ENCODE peak calls at places on chromosomes 6 and 20, in five cellular contexts. One of them, this sample, is unnamed.

GRCh38 chr6:71012871-71013456 is 56.1 kb upstream of the B3GAT2 start:
- DNase-seq in lower lobe of right lung: no peak
- DNase-seq in adrenal gland: no peak
- DNase-seq in heart left ventricle: peak; percentile 31
- DNase-seq in transverse colon: no peak
- DNase-seq in this sample: no peak

GRCh38 chr6:135334169-135334568 is 153.1 kb downstream of the MYB start:
- DNase-seq in lower lobe of right lung: no peak
- DNase-seq in adrenal gland: no peak
- DNase-seq in heart left ventricle: no peak
- DNase-seq in transverse colon: no peak
- DNase-seq in this sample: no peak

GRCh38 chr20:40493071-40493470 is 196.0 kb downstream of the MAFB start:
- DNase-seq in lower lobe of right lung: peak; percentile 80
- DNase-seq in adrenal gland: peak; percentile 72
- DNase-seq in heart left ventricle: peak; percentile 27
- DNase-seq in transverse colon: peak; percentile 15
- DNase-seq in this sample: peak; percentile 51

GRCh38 chr6:31713991-31714684 is 1.0 kb upstream of the LY6G6D start:
- DNase-seq in lower lobe of right lung: no peak
- DNase-seq in adrenal gland: no peak
- DNase-seq in heart left ventricle: no peak
- DNase-seq in transverse colon: peak; percentile 34
- DNase-seq in this sample: no peak

GRCh38 chr20:24836900-24837299 is 112.2 kb upstream of the CST7 start:
- DNase-seq in lower lobe of right lung: no peak
- DNase-seq in adrenal gland: no peak
- DNase-seq in heart left ventricle: no peak
- DNase-seq in transverse colon: no peak
- DNase-seq in this sample: no peak

GRCh38 chr6:21164768-21165326 is 428.7 kb upstream of the SOX4 start:
- DNase-seq in lower lobe of right lung: no peak
- DNase-seq in adrenal gland: no peak
- DNase-seq in heart left ventricle: no peak
- DNase-seq in transverse colon: no peak
- DNase-seq in this sample: no peak

GRCh38 chr6:149223934-149224333 is 93.6 kb upstream of the TAB2 start:
- DNase-seq in lower lobe of right lung: no peak
- DNase-seq in adrenal gland: no peak
- DNase-seq in heart left ventricle: no peak
- DNase-seq in transverse colon: no peak
- DNase-seq in this sample: no peak

GRCh38 chr6:31453259-31453658 is 44.7 kb upstream of the MICB start:
- DNase-seq in lower lobe of right lung: no peak
- DNase-seq in adrenal gland: no peak
- DNase-seq in heart left ventricle: no peak
- DNase-seq in transverse colon: no peak
- DNase-seq in this sample: no peak

GRCh38 chr6:5305968-5306626 is 44.8 kb downstream of the FARS2 start:
- DNase-seq in lower lobe of right lung: no peak
- DNase-seq in adrenal gland: no peak
- DNase-seq in heart left ventricle: no peak
- DNase-seq in transverse colon: no peak
- DNase-seq in this sample: no peak

GRCh38 chr6:134035823-134036296 is 16.6 kb downstream of the SLC2A12 start:
- DNase-seq in lower lobe of right lung: no peak
- DNase-seq in adrenal gland: no peak
- DNase-seq in heart left ventricle: no peak
- DNase-seq in transverse colon: peak; percentile 42
- DNase-seq in this sample: peak; percentile 58

GRCh38 chr6:137734005-137734874 is 132.8 kb upstream of the TNFAIP3 start:
- DNase-seq in lower lobe of right lung: no peak
- DNase-seq in adrenal gland: no peak
- DNase-seq in heart left ventricle: no peak
- DNase-seq in transverse colon: no peak
- DNase-seq in this sample: no peak

GRCh38 chr6:473356-473755 is 81.8 kb downstream of the IRF4 start:
- DNase-seq in lower lobe of right lung: no peak
- DNase-seq in adrenal gland: no peak
- DNase-seq in heart left ventricle: no peak
- DNase-seq in transverse colon: no peak
- DNase-seq in this sample: no peak

GRCh38 chr20:9068896-9069663 is at the start of gene PLCB4:
- DNase-seq in lower lobe of right lung: peak; percentile 56
- DNase-seq in adrenal gland: no peak
- DNase-seq in heart left ventricle: peak; percentile 60
- DNase-seq in transverse colon: peak; percentile 60
- DNase-seq in this sample: peak; percentile 18

GRCh38 chr6:82492134-82492533 is 128.5 kb downstream of the TPBG start:
- DNase-seq in lower lobe of right lung: no peak
- DNase-seq in adrenal gland: no peak
- DNase-seq in heart left ventricle: no peak
- DNase-seq in transverse colon: no peak
- DNase-seq in this sample: no peak

GRCh38 chr20:8131598-8132014 is 460 bp upstream of the PLCB1 start:
- DNase-seq in lower lobe of right lung: peak; percentile 45
- DNase-seq in adrenal gland: peak; percentile 53
- DNase-seq in heart left ventricle: no peak
- DNase-seq in transverse colon: no peak
- DNase-seq in this sample: no peak

GRCh38 chr6:139161169-139161568 is 26.3 kb downstream of the HECA start:
- DNase-seq in lower lobe of right lung: no peak
- DNase-seq in adrenal gland: no peak
- DNase-seq in heart left ventricle: no peak
- DNase-seq in transverse colon: no peak
- DNase-seq in this sample: no peak

GRCh38 chr6:37236921-37237320 is 20.7 kb upstream of the TBC1D22B start:
- DNase-seq in lower lobe of right lung: no peak
- DNase-seq in adrenal gland: no peak
- DNase-seq in heart left ventricle: no peak
- DNase-seq in transverse colon: no peak
- DNase-seq in this sample: no peak

GRCh38 chr6:42968126-42968701 is 7.7 kb downstream of the GNMT start:
- DNase-seq in lower lobe of right lung: no peak
- DNase-seq in adrenal gland: no peak
- DNase-seq in heart left ventricle: no peak
- DNase-seq in transverse colon: no peak
- DNase-seq in this sample: peak; percentile 61

GRCh38 chr20:59299961-59300340 is 460 bp upstream of the EDN3 start:
- DNase-seq in lower lobe of right lung: no peak
- DNase-seq in adrenal gland: no peak
- DNase-seq in heart left ventricle: no peak
- DNase-seq in transverse colon: peak; percentile 86
- DNase-seq in this sample: peak; percentile 57

GRCh38 chr6:7201732-7202541 is 94.2 kb downstream of the RREB1 start:
- DNase-seq in lower lobe of right lung: peak; percentile 90
- DNase-seq in adrenal gland: no peak
- DNase-seq in heart left ventricle: peak; percentile 68
- DNase-seq in transverse colon: peak; percentile 65
- DNase-seq in this sample: no peak

GRCh38 chr6:97195117-97195516 is 87.9 kb downstream of the MMS22L start:
- DNase-seq in lower lobe of right lung: no peak
- DNase-seq in adrenal gland: peak; percentile 16
- DNase-seq in heart left ventricle: no peak
- DNase-seq in transverse colon: no peak
- DNase-seq in this sample: no peak

GRCh38 chr20:41245086-41245707 is 72.3 kb downstream of the ZHX3 start:
- DNase-seq in lower lobe of right lung: no peak
- DNase-seq in adrenal gland: no peak
- DNase-seq in heart left ventricle: peak; percentile 34
- DNase-seq in transverse colon: no peak
- DNase-seq in this sample: no peak

GRCh38 chr6:13859871-13860555 is 45.7 kb upstream of the MCUR1 start:
- DNase-seq in lower lobe of right lung: no peak
- DNase-seq in adrenal gland: no peak
- DNase-seq in heart left ventricle: no peak
- DNase-seq in transverse colon: no peak
- DNase-seq in this sample: no peak

GRCh38 chr6:130240232-130240631 is 17.5 kb upstream of the SAMD3 start:
- DNase-seq in lower lobe of right lung: no peak
- DNase-seq in adrenal gland: no peak
- DNase-seq in heart left ventricle: no peak
- DNase-seq in transverse colon: no peak
- DNase-seq in this sample: no peak

GRCh38 chr6:130244728-130245127 is 22.0 kb upstream of the SAMD3 start:
- DNase-seq in lower lobe of right lung: no peak
- DNase-seq in adrenal gland: no peak
- DNase-seq in heart left ventricle: no peak
- DNase-seq in transverse colon: no peak
- DNase-seq in this sample: no peak

GRCh38 chr6:130239755-130240154 is 17.0 kb upstream of the SAMD3 start:
- DNase-seq in lower lobe of right lung: no peak
- DNase-seq in adrenal gland: no peak
- DNase-seq in heart left ventricle: no peak
- DNase-seq in transverse colon: no peak
- DNase-seq in this sample: no peak

DNA sequence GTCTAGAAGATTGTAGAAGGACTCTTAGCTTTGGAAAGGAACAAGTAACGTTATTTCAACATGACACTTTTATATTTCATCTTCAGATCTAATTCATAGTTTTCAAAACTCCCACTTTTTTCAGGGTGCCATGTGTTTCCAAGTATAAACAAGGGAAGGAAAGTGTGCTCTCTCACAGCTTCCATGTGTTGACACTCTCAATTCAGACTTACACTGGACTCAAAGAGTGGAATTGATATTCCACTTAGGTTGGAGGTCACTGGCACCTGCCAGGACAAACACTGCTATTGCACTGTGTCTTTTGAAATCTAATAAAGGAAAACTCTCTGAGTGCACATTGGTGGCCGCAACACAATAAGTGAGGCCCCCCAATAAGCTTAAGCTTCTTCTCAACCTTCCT is 22.5 kb upstream of the SAMD3 start:
- DNase-seq in lower lobe of right lung: no peak
- DNase-seq in adrenal gland: no peak
- DNase-seq in heart left ventricle: no peak
- DNase-seq in transverse colon: no peak
- DNase-seq in this sample: no peak
- TF ChIP-seq CTCF in lower lobe of right lung: no peak
- TF ChIP-seq CTCF in adrenal gland: no peak
- TF ChIP-seq CTCF in heart left ventricle: no peak
- TF ChIP-seq CTCF in transverse colon: no peak
- TF ChIP-seq CTCF in this sample: no peak

DNA sequence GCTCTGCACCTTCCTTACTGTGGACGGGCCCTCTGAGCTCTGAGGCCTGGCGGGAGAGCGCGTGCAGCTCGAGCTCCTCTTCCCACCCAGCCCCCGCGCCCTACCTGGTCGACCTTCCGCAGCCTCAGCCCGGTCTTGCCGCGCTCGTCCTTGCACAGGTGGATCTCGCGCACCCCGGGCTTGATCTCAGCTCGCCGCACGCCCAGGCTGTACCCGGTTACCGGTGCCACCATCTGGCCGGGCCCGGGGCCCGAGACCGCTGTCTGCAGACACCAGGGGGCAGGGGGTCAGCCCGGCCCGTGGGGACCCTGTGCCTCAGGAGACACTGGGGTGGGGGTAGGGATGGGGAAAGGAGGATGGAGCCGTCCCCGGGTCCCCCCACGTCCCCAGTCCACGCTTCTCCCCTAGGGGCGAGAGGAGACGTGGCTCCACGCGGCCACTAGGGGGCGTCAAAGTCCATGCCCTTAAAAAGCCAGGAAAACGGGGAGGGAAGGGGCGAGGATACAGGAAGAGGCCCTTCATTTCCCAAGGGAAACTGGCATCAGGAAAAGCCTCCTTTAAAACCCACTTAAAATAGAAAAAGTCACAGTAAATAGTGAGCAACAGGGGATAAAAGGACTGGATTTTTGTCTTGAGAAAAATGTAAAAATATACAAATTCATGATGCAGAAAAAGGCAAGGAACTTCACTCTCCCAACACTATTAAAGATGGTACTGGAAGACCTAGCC is 15.5 kb downstream of the SDCBP2 start:
- DNase-seq in lower lobe of right lung: peak; percentile 78
- DNase-seq in adrenal gland: peak; percentile 71
- DNase-seq in heart left ventricle: peak; percentile 83
- DNase-seq in transverse colon: peak; percentile 73
- DNase-seq in this sample: peak; percentile 80
- H3K4me3 ChIP-seq in lower lobe of right lung: no peak overlapping the region
- H3K4me3 ChIP-seq in adrenal gland: no peak overlapping the region
- H3K4me3 ChIP-seq in heart left ventricle: peak overlapping the region; percentile 42
- H3K4me3 ChIP-seq in transverse colon: peak overlapping the region; percentile 27
- H3K4me3 ChIP-seq in this sample: no peak overlapping the region

GRCh38 chr20:63930971-63931553 is 25.2 kb downstream of the UCKL1 start:
- DNase-seq in lower lobe of right lung: no peak
- DNase-seq in adrenal gland: no peak
- DNase-seq in heart left ventricle: peak; percentile 79
- DNase-seq in transverse colon: no peak
- DNase-seq in this sample: peak; percentile 6
- H3K27ac ChIP-seq in lower lobe of right lung: no peak overlapping the region
- H3K27ac ChIP-seq in adrenal gland: no peak overlapping the region
- H3K27ac ChIP-seq in heart left ventricle: no peak overlapping the region
- H3K27ac ChIP-seq in transverse colon: no peak overlapping the region
- H3K27ac ChIP-seq in this sample: no peak overlapping the region

DNA sequence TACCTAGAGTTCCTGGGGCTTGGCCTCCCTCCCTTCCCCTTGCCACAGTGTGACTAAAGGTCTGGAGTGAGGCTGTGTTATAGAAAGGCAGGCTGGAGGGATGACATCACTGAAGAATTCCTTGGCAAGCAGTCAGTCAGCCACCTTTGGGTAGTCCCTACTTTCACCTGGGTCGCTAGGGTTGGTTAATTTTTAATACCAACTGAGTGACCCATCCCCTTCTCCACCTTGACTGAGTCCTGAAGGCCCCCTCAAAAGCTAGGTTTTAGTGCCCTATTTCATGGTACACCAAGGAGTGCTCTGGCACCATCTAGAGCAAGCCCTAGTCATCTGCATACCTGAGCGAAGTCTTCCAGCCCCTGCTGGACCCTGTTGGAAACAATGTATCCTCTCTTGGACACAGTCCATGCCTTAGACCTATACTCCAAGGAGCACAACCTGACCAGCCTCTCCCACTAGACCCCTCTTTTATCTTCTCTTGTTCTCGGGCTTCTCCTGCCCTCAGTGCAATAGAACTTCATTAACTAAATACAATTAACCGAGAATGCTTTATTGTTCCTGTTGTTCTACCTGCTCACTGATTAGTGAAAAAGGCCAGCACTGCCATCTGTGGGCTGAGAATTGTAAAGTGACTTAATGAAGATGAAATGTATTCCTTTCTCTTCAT is 44.6 kb downstream of the RIN2 start:
- DNase-seq in lower lobe of right lung: no peak
- DNase-seq in adrenal gland: no peak
- DNase-seq in heart left ventricle: no peak
- DNase-seq in transverse colon: no peak
- DNase-seq in this sample: peak; percentile 66
- TF ChIP-seq CTCF in lower lobe of right lung: no peak
- TF ChIP-seq CTCF in adrenal gland: peak; percentile 20
- TF ChIP-seq CTCF in heart left ventricle: peak; percentile 48
- TF ChIP-seq CTCF in transverse colon: peak; percentile 27
- TF ChIP-seq CTCF in this sample: no peak

GRCh38 chr6:25303234-25303633 is 24.1 kb downstream of the CARMIL1 start:
- DNase-seq in lower lobe of right lung: no peak
- DNase-seq in adrenal gland: no peak
- DNase-seq in heart left ventricle: no peak
- DNase-seq in transverse colon: no peak
- DNase-seq in this sample: no peak
- H3K4me3 ChIP-seq in lower lobe of right lung: no peak overlapping the region
- H3K4me3 ChIP-seq in adrenal gland: no peak overlapping the region
- H3K4me3 ChIP-seq in heart left ventricle: no peak overlapping the region
- H3K4me3 ChIP-seq in transverse colon: no peak overlapping the region
- H3K4me3 ChIP-seq in this sample: no peak overlapping the region

This sample was measured in body of pancreas.